ENCODE peak calls at places on chromosomes 12 and 14, in five cellular contexts. I, C, N, M and Y are unnamed samples.

GRCh38 chr14:69260979-69261605 is 1.1 kb downstream of the GALNT16 start:
- DNase-seq in I (no peak), C (peak; percentile 25), N (no peak), M (no peak), Y (no peak)

GRCh38 chr12:106304001-106304421 is 1.5 kb downstream of the TCP11L2 start:
- DNase-seq in I (no peak), C (no peak), N (no peak), M (no peak), Y (no peak)

GRCh38 chr12:11658796-11659195 is 9.3 kb downstream of the ETV6 start:
- DNase-seq in I (no peak), C (no peak), N (peak; percentile 51), M (no peak), Y (peak; percentile 55)

GRCh38 chr12:11765817-11766794 is 116.6 kb downstream of the ETV6 start:
- DNase-seq in I (peak; percentile 30), C (peak; percentile 80), N (no peak), M (peak; percentile 73), Y (peak; percentile 63)

GRCh38 chr14:70782361-70782760 is 27.0 kb downstream of the MAP3K9 start:
- DNase-seq in I (no peak), C (no peak), N (peak; percentile 19), M (no peak), Y (peak; percentile 69)

GRCh38 chr12:104485651-104486341 is 29.0 kb downstream of the CHST11 start:
- DNase-seq in I (no peak), C (no peak), N (no peak), M (no peak), Y (no peak)

GRCh38 chr12:57236925-57237652 is 7.6 kb downstream of the SHMT2 start:
- DNase-seq in I (no peak), C (no peak), N (no peak), M (peak; percentile 50), Y (no peak)

GRCh38 chr14:33692762-33693161 is 258.1 kb downstream of the EGLN3 start:
- DNase-seq in I (no peak), C (no peak), N (peak; percentile 71), M (no peak), Y (peak; percentile 92)

GRCh38 chr12:18752280-18752920 is 14.5 kb downstream of the CAPZA3 start:
- DNase-seq in I (peak; percentile 20), C (no peak), N (peak; percentile 96), M (no peak), Y (peak; percentile 31)

GRCh38 chr12:56130876-56131275 is 2.8 kb downstream of the ESYT1 start:
- DNase-seq in I (no peak), C (no peak), N (no peak), M (no peak), Y (no peak)

GRCh38 chr12:123391546-123392343 is 7.8 kb downstream of the KMT5A start:
- DNase-seq in I (no peak), C (no peak), N (no peak), M (no peak), Y (no peak)

GRCh38 chr12:123389560-123390351 is 5.8 kb downstream of the KMT5A start:
- DNase-seq in I (no peak), C (no peak), N (no peak), M (peak; percentile 91), Y (no peak)

GRCh38 chr12:123388218-123388947 is 4.5 kb downstream of the KMT5A start:
- DNase-seq in I (no peak), C (peak; percentile 38), N (no peak), M (peak; percentile 93), Y (no peak)

GRCh38 chr12:123388948-123389559 is 5.1 kb downstream of the KMT5A start:
- DNase-seq in I (no peak), C (no peak), N (no peak), M (no peak), Y (no peak)

GRCh38 chr12:123390415-123391093 is 6.6 kb downstream of the KMT5A start:
- DNase-seq in I (no peak), C (no peak), N (no peak), M (no peak), Y (no peak)
- H3K4me3 ChIP-seq in I (peak overlapping the region; percentile 66), C (no peak overlapping the region), N (peak overlapping the region; percentile 65), M (peak overlapping the region; percentile 81), Y (peak overlapping the region; percentile 62)

GRCh38 chr12:21941522-21942376 is 523 bp upstream of the ABCC9 start:
- DNase-seq in I (no peak), C (no peak), N (no peak), M (peak; percentile 81), Y (no peak)
- H3K4me3 ChIP-seq in I (peak overlapping the region; percentile 36), C (no peak overlapping the region), N (peak overlapping the region; percentile 56), M (peak overlapping the region; percentile 37), Y (peak overlapping the region; percentile 49)

GRCh38 chr14:99264691-99265090 is 7.3 kb downstream of the BCL11B start:
- DNase-seq in I (no peak), C (no peak), N (no peak), M (no peak), Y (no peak)

GRCh38 chr14:99261916-99262787 is 9.8 kb downstream of the BCL11B start:
- DNase-seq in I (no peak), C (no peak), N (no peak), M (no peak), Y (no peak)

GRCh38 chr14:99265571-99265970 is 6.4 kb downstream of the BCL11B start:
- DNase-seq in I (no peak), C (no peak), N (no peak), M (no peak), Y (no peak)

GRCh38 chr14:99262977-99263448 is 9.0 kb downstream of the BCL11B start:
- DNase-seq in I (no peak), C (no peak), N (no peak), M (no peak), Y (no peak)

DNA sequence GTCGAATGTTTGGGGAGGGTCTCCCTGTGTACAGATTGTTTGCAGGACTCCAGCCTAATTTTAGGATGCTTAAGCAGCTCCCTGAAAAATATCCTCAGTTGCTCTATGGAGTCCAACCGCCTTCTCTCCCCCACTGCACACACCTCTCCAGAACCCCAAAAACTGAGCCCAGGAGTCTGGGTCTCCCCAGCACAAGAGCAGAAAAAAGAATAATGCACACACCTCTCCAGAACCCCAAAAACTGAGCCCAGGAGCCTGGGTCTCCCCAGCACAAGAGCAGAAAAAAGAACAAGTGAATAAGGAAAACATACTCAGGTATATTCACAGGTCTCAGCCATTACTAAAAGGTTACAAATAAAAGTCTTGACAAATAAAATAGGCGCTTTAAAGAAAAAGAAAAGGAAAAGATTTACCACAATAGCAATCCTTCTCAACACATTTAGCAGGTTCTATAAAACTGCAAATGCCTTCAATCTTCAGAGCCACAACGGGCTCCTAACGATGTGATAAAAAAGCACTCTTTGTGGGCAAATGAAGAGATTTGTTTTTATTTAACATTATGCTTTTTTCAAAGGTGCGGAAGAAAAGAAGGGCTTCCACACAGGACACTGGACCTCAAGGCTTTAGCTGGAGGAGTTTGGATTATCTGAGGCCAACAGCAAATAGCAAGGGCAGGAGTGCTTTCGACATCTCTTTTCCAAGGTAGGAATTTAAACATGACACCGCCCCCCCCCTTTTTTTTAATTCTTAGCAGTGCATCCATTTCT is 8.2 kb downstream of the BCL11B start:
- DNase-seq in I (no peak), C (no peak), N (no peak), M (no peak), Y (no peak)
- H3K4me3 ChIP-seq in I (no peak overlapping the region), C (no peak overlapping the region), N (no peak overlapping the region), M (no peak overlapping the region), Y (no peak overlapping the region)

DNA sequence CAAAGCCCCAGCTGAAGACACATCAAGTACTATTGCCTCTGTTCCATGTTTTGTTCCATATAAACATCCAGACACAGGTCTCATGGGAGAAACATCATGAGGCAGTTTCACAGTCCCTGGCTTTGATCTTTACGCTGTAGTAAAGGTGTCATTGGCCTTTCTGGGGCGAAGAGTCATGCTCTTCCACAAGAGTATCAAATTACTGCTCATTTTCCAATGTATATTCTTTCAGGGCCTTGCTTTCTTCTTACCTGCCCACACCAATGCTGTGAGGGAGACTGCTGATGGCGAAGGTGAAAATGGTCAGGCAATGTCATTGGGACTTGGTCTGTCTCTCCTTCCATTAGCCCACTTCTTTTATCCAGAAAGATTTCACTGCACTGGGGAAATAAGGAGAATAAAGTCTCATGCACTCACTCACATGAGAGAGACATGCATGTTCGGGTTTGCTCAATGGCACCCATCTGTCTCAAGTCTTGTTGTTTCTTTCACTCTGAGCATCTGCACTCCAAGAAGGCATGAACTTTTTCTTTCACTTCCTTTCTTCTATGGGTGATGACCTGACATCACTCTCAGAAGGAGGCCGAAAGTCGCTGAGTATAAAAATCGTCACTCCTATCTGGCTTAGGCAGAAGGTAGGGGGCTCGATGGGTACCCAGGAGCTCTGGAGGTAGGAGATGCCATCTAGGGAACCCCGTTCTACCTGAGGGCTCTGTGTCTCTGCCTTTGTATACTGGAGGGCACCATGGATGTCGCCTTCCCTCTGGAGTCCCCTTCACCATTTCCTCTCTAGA is 1.3 kb upstream of the JDP2 start:
- DNase-seq in I (no peak), C (peak; percentile 64), N (no peak), M (no peak), Y (no peak)
- H3K4me3 ChIP-seq in I (no peak overlapping the region), C (peak overlapping the region; percentile 60), N (no peak overlapping the region), M (peak overlapping the region; percentile 63), Y (no peak overlapping the region)

GRCh38 chr14:23470947-23471346 is 1.4 kb downstream of the NGDN start:
- DNase-seq in I (no peak), C (no peak), N (no peak), M (no peak), Y (no peak)
- H3K4me3 ChIP-seq in I (no peak overlapping the region), C (no peak overlapping the region), N (no peak overlapping the region), M (no peak overlapping the region), Y (no peak overlapping the region)

GRCh38 chr12:132132609-132133430 is 11.3 kb downstream of the DDX51 start:
- DNase-seq in I (no peak), C (no peak), N (no peak), M (no peak), Y (no peak)

GRCh38 chr12:132130690-132131089 is 13.4 kb downstream of the DDX51 start:
- DNase-seq in I (no peak), C (no peak), N (no peak), M (no peak), Y (no peak)

GRCh38 chr12:132131229-132131628 is 12.9 kb downstream of the DDX51 start:
- DNase-seq in I (no peak), C (no peak), N (no peak), M (no peak), Y (no peak)

GRCh38 chr12:132131952-132132351 is 12.2 kb downstream of the DDX51 start:
- DNase-seq in I (no peak), C (no peak), N (no peak), M (no peak), Y (no peak)

GRCh38 chr12:132133952-132134652 is 10.0 kb downstream of the DDX51 start:
- DNase-seq in I (no peak), C (no peak), N (no peak), M (peak; percentile 75), Y (no peak)
- H3K4me3 ChIP-seq in I (no peak overlapping the region), C (no peak overlapping the region), N (no peak overlapping the region), M (no peak overlapping the region), Y (no peak overlapping the region)

GRCh38 chr14:66422019-66422946 is 63.9 kb upstream of the CCDC196 start:
- DNase-seq in I (no peak), C (no peak), N (no peak), M (no peak), Y (no peak)
- H3K4me3 ChIP-seq in I (no peak overlapping the region), C (no peak overlapping the region), N (no peak overlapping the region), M (no peak overlapping the region), Y (no peak overlapping the region)